ENCODE peak calls at places on chromosomes 7 and 10, in eight cellular contexts. R, B, L, U, Q, H, C and P are unnamed samples.

GRCh38 chr10:69056536-69057260 is 31.2 kb upstream of the SRGN start:
- DNase-seq in R (no peak), B (no peak), L (no peak), U (no peak), Q (no peak), H (no peak), C (no peak), P (no peak)

GRCh38 chr7:2510909-2511768 is 8.4 kb upstream of the LFNG start:
- DNase-seq in R (no peak), B (peak; percentile 88), L (no peak), U (no peak), Q (peak; percentile 37), H (no peak), C (peak; percentile 84), P (no peak)

GRCh38 chr7:157432957-157433576 is 96.3 kb downstream of the DNAJB6 start:
- DNase-seq in R (peak; percentile 34), B (peak; percentile 40), L (no peak), U (peak; percentile 15), Q (peak; percentile 40), H (peak; percentile 63), C (peak; percentile 83), P (peak; percentile 51)

GRCh38 chr7:155811560-155811894 is 736 bp downstream of the SHH start:
- DNase-seq in R (no peak), B (no peak), L (no peak), U (no peak), Q (no peak), H (no peak), C (peak; percentile 60), P (no peak)

GRCh38 chr7:138967159-138967558 is 14.0 kb downstream of the KIAA1549 start:
- DNase-seq in R (no peak), B (no peak), L (no peak), U (no peak), Q (no peak), H (no peak), C (no peak), P (no peak)

GRCh38 chr7:41219276-41219675 is 483.6 kb downstream of the INHBA start:
- DNase-seq in R (peak; percentile 45), B (no peak), L (no peak), U (no peak), Q (no peak), H (no peak), C (peak; percentile 19), P (peak; percentile 57)

GRCh38 chr10:62543566-62543965 is 169.4 kb downstream of the ZNF365 start:
- DNase-seq in R (peak; percentile 25), B (no peak), L (no peak), U (no peak), Q (no peak), H (no peak), C (no peak), P (no peak)

GRCh38 chr7:27840760-27841364 is 100.9 kb downstream of the TAX1BP1 start:
- DNase-seq in R (no peak), B (no peak), L (no peak), U (no peak), Q (no peak), H (no peak), C (peak; percentile 18), P (no peak)

GRCh38 chr10:131448171-131448570 is 136.7 kb upstream of the TCERG1L start:
- DNase-seq in R (no peak), B (no peak), L (no peak), U (no peak), Q (no peak), H (no peak), C (no peak), P (no peak)

GRCh38 chr10:86017841-86018734 is 348.5 kb downstream of the GRID1 start:
- DNase-seq in R (no peak), B (no peak), L (no peak), U (no peak), Q (no peak), H (no peak), C (no peak), P (no peak)

GRCh38 chr10:42997849-42998165 is 79.1 kb upstream of the RET start:
- DNase-seq in R (no peak), B (no peak), L (no peak), U (no peak), Q (no peak), H (no peak), C (no peak), P (no peak)

GRCh38 chr7:11228515-11228914 is 254.8 kb downstream of the PHF14 start:
- DNase-seq in R (peak; percentile 87), B (peak; percentile 38), L (no peak), U (no peak), Q (no peak), H (no peak), C (no peak), P (peak; percentile 58)

GRCh38 chr10:131851332-131851731 is 49.5 kb upstream of the PPP2R2D start:
- DNase-seq in R (no peak), B (no peak), L (no peak), U (no peak), Q (no peak), H (no peak), C (no peak), P (no peak)

GRCh38 chr10:84427903-84428650 is 99.7 kb downstream of the CCSER2 start:
- DNase-seq in R (peak; percentile 56), B (no peak), L (no peak), U (no peak), Q (no peak), H (no peak), C (no peak), P (peak; percentile 30)

GRCh38 chr10:102186128-102186527 is 33.9 kb downstream of the NOLC1 start:
- DNase-seq in R (no peak), B (no peak), L (no peak), U (no peak), Q (no peak), H (no peak), C (no peak), P (peak; percentile 66)